ENCODE peak calls at places on chromosome 22, in four cellular contexts. One of them, this sample, is unnamed. For H3K4me1 and H3K36me3, the result is how much of the 10 kb centered on the place peaks cover.

GRCh38 chr22:49257551-49257951 is 570.1 kb downstream of the BRD1 start:
- DNase-seq in mammary epithelial cell: no peak
- DNase-seq in tibial nerve: no peak
- DNase-seq in CD4-positive, alpha-beta memory T cell: no peak
- DNase-seq in this sample: no peak

GRCh38 chr22:50581950-50582561 is 593 bp downstream of the CHKB start:
- DNase-seq in tibial nerve: no peak
- DNase-seq in CD4-positive, alpha-beta memory T cell: no peak
- DNase-seq in mammary epithelial cell: peak
- DNase-seq in this sample: no peak

GRCh38 chr22:46742576-46743221 is 4.6 kb upstream of the CERK start:
- DNase-seq in mammary epithelial cell: no peak
- DNase-seq in CD4-positive, alpha-beta memory T cell: no peak
- DNase-seq in tibial nerve: no peak
- DNase-seq in this sample: no peak

GRCh38 chr22:35437038-35437437 is 37.1 kb downstream of the MCM5 start:
- DNase-seq in mammary epithelial cell: no peak
- DNase-seq in CD4-positive, alpha-beta memory T cell: no peak
- DNase-seq in tibial nerve: no peak
- DNase-seq in this sample: no peak

GRCh38 chr22:46669201-46669600 is 49.0 kb downstream of the GRAMD4 start:
- DNase-seq in mammary epithelial cell: no peak
- DNase-seq in CD4-positive, alpha-beta memory T cell: no peak
- DNase-seq in tibial nerve: no peak
- DNase-seq in this sample: no peak

GRCh38 chr22:44088976-44089570 is 65.0 kb downstream of the PARVB start:
- DNase-seq in tibial nerve: no peak
- DNase-seq in CD4-positive, alpha-beta memory T cell: no peak
- DNase-seq in mammary epithelial cell: peak
- DNase-seq in this sample: no peak

GRCh38 chr22:29069476-29069875 is 3.4 kb upstream of the KREMEN1 start:
- DNase-seq in tibial nerve: no peak
- DNase-seq in mammary epithelial cell: no peak
- DNase-seq in CD4-positive, alpha-beta memory T cell: no peak
- DNase-seq in this sample: no peak

GRCh38 chr22:37309221-37310074 is 27.1 kb downstream of the CYTH4 start:
- DNase-seq in mammary epithelial cell: no peak
- DNase-seq in CD4-positive, alpha-beta memory T cell: peak
- DNase-seq in tibial nerve: no peak
- DNase-seq in this sample: peak

GRCh38 chr22:47187558-47187957 is 425.1 kb downstream of the TBC1D22A start:
- DNase-seq in tibial nerve: no peak
- DNase-seq in CD4-positive, alpha-beta memory T cell: no peak
- DNase-seq in mammary epithelial cell: no peak
- DNase-seq in this sample: no peak

GRCh38 chr22:46881373-46882118 is 119.1 kb downstream of the TBC1D22A start:
- DNase-seq in CD4-positive, alpha-beta memory T cell: no peak
- DNase-seq in tibial nerve: no peak
- DNase-seq in mammary epithelial cell: peak
- DNase-seq in this sample: no peak

GRCh38 chr22:26835929-26836528 is 178.6 kb downstream of the MIAT start:
- DNase-seq in CD4-positive, alpha-beta memory T cell: peak
- DNase-seq in tibial nerve: peak
- DNase-seq in mammary epithelial cell: peak
- DNase-seq in this sample: peak

GRCh38 chr22:22884888-22885840 is 2.5 kb upstream of the IGLL5 start:
- DNase-seq in tibial nerve: no peak
- DNase-seq in mammary epithelial cell: no peak
- DNase-seq in CD4-positive, alpha-beta memory T cell: no peak
- DNase-seq in this sample: no peak

GRCh38 chr22:50342651-50343540 is at the start of gene PPP6R2:
- DNase-seq in mammary epithelial cell: peak
- DNase-seq in tibial nerve: peak
- DNase-seq in CD4-positive, alpha-beta memory T cell: peak
- DNase-seq in this sample: peak

GRCh38 chr22:24707477-24707816 is 67.1 kb downstream of the PIWIL3 start:
- DNase-seq in mammary epithelial cell: no peak
- DNase-seq in CD4-positive, alpha-beta memory T cell: no peak
- DNase-seq in tibial nerve: no peak
- DNase-seq in this sample: no peak

GRCh38 chr22:40183029-40183581 is 5.4 kb downstream of the TNRC6B start:
- DNase-seq in tibial nerve: peak
- DNase-seq in mammary epithelial cell: peak
- DNase-seq in CD4-positive, alpha-beta memory T cell: no peak
- DNase-seq in this sample: no peak
- H3K4me1 ChIP-seq in tibial nerve: under half
- H3K4me1 ChIP-seq in mammary epithelial cell: under half
- H3K4me1 ChIP-seq in CD4-positive, alpha-beta memory T cell: half or more
- H3K4me1 ChIP-seq in this sample: under half

GRCh38 chr22:41642711-41643110 is 21.6 kb downstream of the XRCC6 start:
- DNase-seq in CD4-positive, alpha-beta memory T cell: no peak
- DNase-seq in tibial nerve: no peak
- DNase-seq in mammary epithelial cell: peak
- DNase-seq in this sample: no peak

GRCh38 chr22:41636467-41636866 is 15.4 kb downstream of the XRCC6 start:
- DNase-seq in CD4-positive, alpha-beta memory T cell: no peak
- DNase-seq in mammary epithelial cell: peak
- DNase-seq in tibial nerve: no peak
- DNase-seq in this sample: no peak

GRCh38 chr22:41638748-41639147 is 17.7 kb downstream of the XRCC6 start:
- DNase-seq in tibial nerve: no peak
- DNase-seq in mammary epithelial cell: no peak
- DNase-seq in CD4-positive, alpha-beta memory T cell: no peak
- DNase-seq in this sample: no peak

GRCh38 chr22:41641854-41642253 is 20.8 kb downstream of the XRCC6 start:
- DNase-seq in tibial nerve: no peak
- DNase-seq in CD4-positive, alpha-beta memory T cell: no peak
- DNase-seq in mammary epithelial cell: no peak
- DNase-seq in this sample: no peak

GRCh38 chr22:41638124-41638523 is 17.0 kb downstream of the XRCC6 start:
- DNase-seq in mammary epithelial cell: no peak
- DNase-seq in tibial nerve: no peak
- DNase-seq in CD4-positive, alpha-beta memory T cell: no peak
- DNase-seq in this sample: no peak
- H3K36me3 ChIP-seq in mammary epithelial cell: under half
- H3K36me3 ChIP-seq in tibial nerve: half or more
- H3K36me3 ChIP-seq in CD4-positive, alpha-beta memory T cell: half or more
- H3K36me3 ChIP-seq in this sample: under half

DNA sequence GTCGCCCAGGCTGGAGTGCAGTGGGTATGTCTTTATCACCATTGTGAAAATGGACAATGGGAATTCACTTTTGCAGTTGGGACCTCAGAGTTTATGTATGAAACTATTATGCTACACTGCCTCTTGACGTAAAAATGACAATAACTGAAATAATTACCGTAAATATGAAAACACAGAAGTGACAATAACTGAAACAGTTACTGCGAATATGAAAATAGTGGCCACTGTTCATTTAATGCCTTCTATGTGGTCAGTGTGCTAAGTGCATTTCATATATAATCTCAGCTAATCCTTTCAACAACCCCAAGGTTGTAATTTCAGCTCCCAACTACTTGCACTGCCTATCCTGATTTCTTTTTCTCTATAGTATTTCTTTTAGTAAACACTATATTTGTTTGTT is 5.9 kb upstream of the RTCB start:
- DNase-seq in tibial nerve: no peak
- DNase-seq in CD4-positive, alpha-beta memory T cell: no peak
- DNase-seq in mammary epithelial cell: no peak
- DNase-seq in this sample: no peak
- H3K27ac ChIP-seq in tibial nerve: no peak
- H3K27ac ChIP-seq in CD4-positive, alpha-beta memory T cell: no peak
- H3K27ac ChIP-seq in mammary epithelial cell: no peak
- H3K27ac ChIP-seq in this sample: no peak

GRCh38 chr22:39290248-39290720 is 29.1 kb downstream of the RPL3 start:
- DNase-seq in CD4-positive, alpha-beta memory T cell: no peak
- DNase-seq in mammary epithelial cell: peak
- DNase-seq in tibial nerve: no peak
- DNase-seq in this sample: no peak

GRCh38 chr22:39292002-39292401 is 27.4 kb downstream of the RPL3 start:
- DNase-seq in mammary epithelial cell: no peak
- DNase-seq in CD4-positive, alpha-beta memory T cell: no peak
- DNase-seq in tibial nerve: no peak
- DNase-seq in this sample: no peak

GRCh38 chr22:39289445-39290247 is 29.8 kb downstream of the RPL3 start:
- DNase-seq in tibial nerve: no peak
- DNase-seq in mammary epithelial cell: no peak
- DNase-seq in CD4-positive, alpha-beta memory T cell: no peak
- DNase-seq in this sample: no peak

GRCh38 chr22:39291501-39291900 is 27.9 kb downstream of the RPL3 start:
- DNase-seq in CD4-positive, alpha-beta memory T cell: no peak
- DNase-seq in mammary epithelial cell: no peak
- DNase-seq in tibial nerve: no peak
- DNase-seq in this sample: no peak

GRCh38 chr22:39290724-39291161 is 28.7 kb downstream of the RPL3 start:
- DNase-seq in tibial nerve: peak
- DNase-seq in CD4-positive, alpha-beta memory T cell: no peak
- DNase-seq in mammary epithelial cell: peak
- DNase-seq in this sample: no peak
- H3K4me1 ChIP-seq in tibial nerve: under half
- H3K4me1 ChIP-seq in CD4-positive, alpha-beta memory T cell: under half
- H3K4me1 ChIP-seq in mammary epithelial cell: under half
- H3K4me1 ChIP-seq in this sample: under half